ENCODE peak calls at places on chromosome 22, in nine cellular contexts. K is omental fat pad; M is stimulated activated CD4-positive, alpha-beta T cell treated with anti-CD3 and anti-CD28 coated beads, Interleukin-15, amount 100 ng/mL, for 1 hour; J is activated CD4-positive, alpha-beta T cell treated with anti-CD3 and anti-CD28 coated beads, Interleukin-2, amount 10 ng/mL, durations not matched to agents 24 days and 14 days; B is mammary epithelial cell; Q is stimulated activated effector memory CD8-positive, alpha-beta T cell treated with anti-CD3 and anti-CD28 coated beads, Interleukin-12 subunit alpha, Interleukin-12 subunit beta, amount 100 ng/mL, for 72 hours; V is activated CD8-positive, alpha-beta memory T cell treated with anti-CD3 and anti-CD28 coated beads for 4 hours; L is AG04450; C is gastrocnemius medialis. H is an unnamed sample.
A peak's percentile ranks its signal among the peaks of the same experiment; 100 is the strongest.

GRCh38 chr22:39240841-39241631 is 3.7 kb downstream of the PDGFB start:
- DNase-seq in J (peak; percentile 77), K (no peak), B (peak; percentile 31), Q (peak; percentile 24), V (no peak), M (peak; percentile 37), L (no peak), C (peak; percentile 80), H (peak; percentile 11)

GRCh38 chr22:27149886-27150529 is 492.6 kb downstream of the MIAT start:
- DNase-seq in Q (no peak), J (no peak), B (no peak), C (no peak), M (no peak), K (no peak), V (no peak), L (no peak), H (no peak)

GRCh38 chr22:44455151-44455962 is 42.7 kb downstream of the RTL6 start:
- DNase-seq in C (peak; percentile 18), M (peak; percentile 31), V (no peak), B (no peak), Q (peak; percentile 15), K (no peak), J (peak; percentile 82), L (no peak), H (peak; percentile 97)

GRCh38 chr22:22168190-22168940 is 76.2 kb upstream of the VPREB1 start:
- DNase-seq in M (no peak), Q (no peak), K (no peak), L (peak; percentile 50), V (no peak), B (peak; percentile 42), J (no peak), C (no peak), H (peak; percentile 88)

GRCh38 chr22:22764085-22764484 is 119.7 kb downstream of the GGTLC2 start:
- DNase-seq in C (no peak), M (no peak), V (no peak), J (no peak), B (no peak), K (no peak), L (no peak), Q (no peak), H (no peak)

GRCh38 chr22:35212020-35212419 is 45.3 kb upstream of the HMGXB4 start:
- DNase-seq in Q (no peak), M (no peak), C (no peak), V (no peak), B (peak; percentile 71), K (no peak), L (peak; percentile 6), J (no peak), H (no peak)

GRCh38 chr22:36356708-36357694 is 30.8 kb downstream of the MYH9 start:
- DNase-seq in C (no peak), V (no peak), B (no peak), K (no peak), J (peak; percentile 78), M (no peak), L (no peak), Q (no peak), H (no peak)

GRCh38 chr22:38218661-38219331 is 17.0 kb downstream of the MAFF start:
- DNase-seq in J (peak; percentile 69), V (no peak), Q (peak; percentile 31), M (no peak), C (peak; percentile 61), L (peak; percentile 91), B (peak; percentile 96), K (peak; percentile 88), H (no peak)

GRCh38 chr22:40211481-40212052 is 33.8 kb downstream of the TNRC6B start:
- DNase-seq in M (no peak), B (no peak), V (no peak), K (no peak), C (no peak), L (no peak), Q (no peak), J (no peak), H (no peak)

GRCh38 chr22:46586531-46587011 is 33.6 kb upstream of the GRAMD4 start:
- DNase-seq in J (no peak), C (no peak), L (no peak), Q (no peak), B (no peak), K (no peak), M (no peak), V (no peak), H (no peak)

GRCh38 chr22:42277988-42278776 is 7.7 kb upstream of the TCF20 start:
- DNase-seq in B (no peak), M (no peak), C (no peak), V (no peak), L (no peak), J (peak; percentile 66), K (no peak), Q (no peak), H (no peak)

GRCh38 chr22:40534379-40535188 is 101.9 kb downstream of the MRTFA start:
- DNase-seq in M (no peak), Q (no peak), J (no peak), V (no peak), C (no peak), L (no peak), K (no peak), B (peak; percentile 52), H (no peak)

GRCh38 chr22:20867179-20868099 is 8.6 kb downstream of the SNAP29 start:
- DNase-seq in K (no peak), V (no peak), M (no peak), Q (no peak), J (peak; percentile 65), L (no peak), C (peak; percentile 37), B (no peak), H (no peak)

GRCh38 chr22:22086501-22087158 is 104.0 kb upstream of the TOP3B start:
- DNase-seq in J (no peak), C (no peak), V (no peak), K (no peak), B (no peak), M (no peak), L (no peak), Q (no peak), H (no peak)

GRCh38 chr22:27786253-27786898 is 15.2 kb downstream of the MN1 start:
- DNase-seq in V (no peak), M (no peak), L (no peak), B (no peak), Q (no peak), J (no peak), C (no peak), K (no peak), H (no peak)

GRCh38 chr22:49633010-49633324 is 194.7 kb downstream of the BRD1 start:
- DNase-seq in Q (no peak), V (no peak), L (no peak), K (no peak), C (no peak), B (no peak), M (no peak), J (no peak), H (no peak)

GRCh38 chr22:22380098-22381030 is 128.2 kb downstream of the ZNF280B start:
- DNase-seq in L (no peak), B (no peak), M (no peak), C (no peak), K (no peak), Q (no peak), J (no peak), V (no peak), H (no peak)

GRCh38 chr22:46124383-46125144 is 25.8 kb upstream of the PPARA start:
- DNase-seq in Q (no peak), L (no peak), B (no peak), C (no peak), J (no peak), M (no peak), V (no peak), K (no peak), H (no peak)

GRCh38 chr22:45450931-45451651 is 37.6 kb downstream of the RIBC2 start:
- DNase-seq in J (no peak), V (no peak), Q (no peak), B (no peak), K (no peak), M (no peak), C (peak; percentile 36), L (peak; percentile 92), H (no peak)

GRCh38 chr22:47379037-47379436 is 616.6 kb downstream of the TBC1D22A start:
- DNase-seq in J (no peak), B (no peak), Q (no peak), V (no peak), M (no peak), K (no peak), L (no peak), C (no peak), H (no peak)

GRCh38 chr22:24875862-24876506 is 70.0 kb downstream of the SGSM1 start:
- DNase-seq in C (no peak), V (no peak), L (no peak), Q (no peak), M (no peak), B (no peak), J (peak; percentile 73), K (no peak), H (peak; percentile 74)

GRCh38 chr22:19407649-19408606 is 23.6 kb downstream of the HIRA start:
- DNase-seq in M (no peak), B (no peak), J (no peak), Q (no peak), C (no peak), L (no peak), K (no peak), V (no peak), H (no peak)

GRCh38 chr22:48849963-48850657 is 977.6 kb downstream of the BRD1 start:
- DNase-seq in V (no peak), C (no peak), L (no peak), Q (no peak), B (no peak), K (no peak), J (no peak), M (no peak), H (no peak)

GRCh38 chr22:37518509-37519267 is 527 bp downstream of the CARD10 start:
- DNase-seq in M (no peak), C (no peak), K (no peak), B (no peak), J (no peak), V (no peak), L (no peak), Q (no peak), H (no peak)

GRCh38 chr22:37212174-37212906 is at the start of gene SSTR3:
- DNase-seq in M (no peak), J (no peak), V (no peak), K (no peak), Q (no peak), B (no peak), L (no peak), C (no peak), H (no peak)

GRCh38 chr22:37745548-37746365 is 48.9 kb downstream of the TRIOBP start:
- DNase-seq in B (peak; percentile 85), Q (peak; percentile 72), C (peak; percentile 89), L (peak; percentile 56), J (peak; percentile 96), M (peak; percentile 79), K (peak; percentile 60), V (peak; percentile 73), H (peak; percentile 69)

GRCh38 chr22:32803020-32803758 is 1.7 kb downstream of the TIMP3 start:
- DNase-seq in Q (no peak), B (peak; percentile 68), L (no peak), C (no peak), V (no peak), K (no peak), J (no peak), M (no peak), H (no peak)

GRCh38 chr22:40819741-40820140 is 595 bp upstream of the SLC25A17 start:
- DNase-seq in M (no peak), K (no peak), L (no peak), V (no peak), J (no peak), B (no peak), Q (no peak), C (no peak), H (peak; percentile 25)

GRCh38 chr22:38034278-38034882 is 22.8 kb upstream of the PICK1 start:
- DNase-seq in M (no peak), V (no peak), J (no peak), B (peak; percentile 83), Q (no peak), C (peak; percentile 40), K (no peak), L (peak; percentile 81), H (no peak)

GRCh38 chr22:40196628-40197027 is 18.9 kb downstream of the TNRC6B start:
- DNase-seq in K (no peak), Q (no peak), J (no peak), L (peak; percentile 86), C (no peak), V (no peak), M (no peak), B (peak; percentile 92), H (no peak)

GRCh38 chr22:24433868-24434471 is 6.6 kb downstream of the ADORA2A start:
- DNase-seq in M (no peak), J (no peak), Q (no peak), L (no peak), B (peak; percentile 54), K (no peak), C (peak; percentile 20), V (peak; percentile 43), H (no peak)

H was measured in Jurkat, Clone E6-1.